ENCODE peak calls at places on chromosome 22, in ten cellular contexts. S is transverse colon, C is endothelial cell of umbilical vein, Z is tibial nerve, M is cardiac muscle cell, L is upper lobe of right lung, R is right cardiac atrium, B is psoas muscle, D is fibroblast of lung, U is mesendoderm. Y is an unnamed sample.

GRCh38 chr22:30314918-30315317 is 11.8 kb downstream of the TBC1D10A start:
- DNase-seq in S (no peak), C (no peak), Z (no peak), M (no peak), L (no peak), R (no peak), B (no peak), D (peak), U (peak), Y (peak)

GRCh38 chr22:22867996-22868715 is 19.5 kb upstream of the IGLL5 start:
- DNase-seq in S (no peak), C (no peak), Z (no peak), M (no peak), L (no peak), R (no peak), B (no peak), D (no peak), U (no peak), Y (no peak)

GRCh38 chr22:22110548-22111266 is 128.1 kb upstream of the TOP3B start:
- DNase-seq in S (peak), C (peak), Z (no peak), M (peak), L (no peak), R (peak), B (no peak), D (peak), U (peak), Y (peak)

GRCh38 chr22:42625416-42625815 is 10.7 kb upstream of the POLDIP3 start:
- DNase-seq in S (no peak), C (no peak), Z (no peak), M (no peak), L (no peak), R (no peak), B (no peak), D (no peak), U (no peak), Y (no peak)

GRCh38 chr22:39920134-39920743 is 19.4 kb downstream of the GRAP2 start:
- DNase-seq in S (no peak), C (no peak), Z (no peak), M (no peak), L (no peak), R (no peak), B (no peak), D (no peak), U (no peak), Y (no peak)

GRCh38 chr22:23915230-23915754 is 21.1 kb downstream of the MIF start:
- DNase-seq in S (no peak), C (no peak), Z (no peak), M (no peak), L (no peak), R (no peak), B (no peak), D (no peak), U (no peak), Y (peak)

GRCh38 chr22:26981111-26981510 is 323.7 kb downstream of the MIAT start:
- DNase-seq in S (no peak), C (no peak), Z (no peak), M (no peak), L (no peak), R (no peak), B (no peak), D (no peak), U (no peak), Y (no peak)

GRCh38 chr22:42780070-42780540 is 59.4 kb upstream of the A4GALT start:
- DNase-seq in S (peak), C (peak), Z (no peak), M (peak), L (no peak), R (no peak), B (no peak), D (peak), U (peak), Y (peak)

GRCh38 chr22:39724390-39724789 is 153.8 kb downstream of the CACNA1I start:
- DNase-seq in S (no peak), C (no peak), Z (no peak), M (no peak), L (no peak), R (no peak), B (no peak), D (no peak), U (peak), Y (no peak)

GRCh38 chr22:49810363-49811013 is 17.2 kb downstream of the BRD1 start:
- DNase-seq in S (no peak), C (peak), Z (no peak), M (peak), L (no peak), R (no peak), B (no peak), D (peak), U (no peak), Y (no peak)

GRCh38 chr22:38718414-38718813 is 12.7 kb downstream of the GTPBP1 start:
- DNase-seq in S (peak), C (peak), Z (no peak), M (peak), L (peak), R (peak), B (peak), D (peak), U (peak), Y (peak)

GRCh38 chr22:45208993-45209838 is 31.5 kb downstream of the KIAA0930 start:
- DNase-seq in S (no peak), C (peak), Z (no peak), M (peak), L (no peak), R (no peak), B (peak), D (peak), U (peak), Y (no peak)

GRCh38 chr22:27603823-27604190 is 197.7 kb downstream of the MN1 start:
- DNase-seq in S (no peak), C (peak), Z (no peak), M (peak), L (no peak), R (peak), B (no peak), D (peak), U (no peak), Y (peak)

GRCh38 chr22:24271406-24271760 is 752 bp downstream of the SPECC1L start:
- DNase-seq in S (no peak), C (no peak), Z (no peak), M (peak), L (no peak), R (peak), B (peak), D (peak), U (no peak), Y (peak)

GRCh38 chr22:39426380-39427043 is 26.9 kb downstream of the TAB1 start:
- DNase-seq in S (no peak), C (no peak), Z (no peak), M (no peak), L (no peak), R (no peak), B (no peak), D (no peak), U (no peak), Y (no peak)

GRCh38 chr22:41732096-41732772 is 32.9 kb downstream of the MEI1 start:
- DNase-seq in S (no peak), C (no peak), Z (no peak), M (no peak), L (no peak), R (no peak), B (no peak), D (no peak), U (no peak), Y (no peak)

GRCh38 chr22:41435560-41435959 is 11.0 kb downstream of the TOB2 start:
- DNase-seq in S (no peak), C (no peak), Z (no peak), M (no peak), L (no peak), R (no peak), B (peak), D (no peak), U (peak), Y (no peak)

GRCh38 chr22:17638182-17638431 is 450 bp upstream of the BCL2L13 start:
- DNase-seq in S (no peak), C (no peak), Z (no peak), M (no peak), L (no peak), R (no peak), B (no peak), D (no peak), U (no peak), Y (no peak)

GRCh38 chr22:40345801-40346177 is 511 bp upstream of the ADSL start:
- DNase-seq in S (peak), C (no peak), Z (no peak), M (peak), L (peak), R (peak), B (peak), D (peak), U (no peak), Y (no peak)

GRCh38 chr22:23175817-23176644 is 4.3 kb upstream of the BCR start:
- DNase-seq in S (no peak), C (no peak), Z (no peak), M (no peak), L (no peak), R (no peak), B (no peak), D (no peak), U (peak), Y (no peak)

GRCh38 chr22:46067159-46068111 is 82.9 kb upstream of the PPARA start:
- DNase-seq in S (peak), C (peak), Z (peak), M (no peak), L (no peak), R (peak), B (peak), D (peak), U (no peak), Y (peak)

GRCh38 chr22:28983788-28984441 is 77.7 kb downstream of the C22orf31 start:
- DNase-seq in S (no peak), C (no peak), Z (no peak), M (peak), L (no peak), R (peak), B (no peak), D (no peak), U (peak), Y (no peak)
- H3K27ac ChIP-seq in S (no peak), C (no peak), Z (no peak), M (peak), L (no peak), R (no peak), B (no peak), D (no peak), U (no peak), Y (no peak)

DNA sequence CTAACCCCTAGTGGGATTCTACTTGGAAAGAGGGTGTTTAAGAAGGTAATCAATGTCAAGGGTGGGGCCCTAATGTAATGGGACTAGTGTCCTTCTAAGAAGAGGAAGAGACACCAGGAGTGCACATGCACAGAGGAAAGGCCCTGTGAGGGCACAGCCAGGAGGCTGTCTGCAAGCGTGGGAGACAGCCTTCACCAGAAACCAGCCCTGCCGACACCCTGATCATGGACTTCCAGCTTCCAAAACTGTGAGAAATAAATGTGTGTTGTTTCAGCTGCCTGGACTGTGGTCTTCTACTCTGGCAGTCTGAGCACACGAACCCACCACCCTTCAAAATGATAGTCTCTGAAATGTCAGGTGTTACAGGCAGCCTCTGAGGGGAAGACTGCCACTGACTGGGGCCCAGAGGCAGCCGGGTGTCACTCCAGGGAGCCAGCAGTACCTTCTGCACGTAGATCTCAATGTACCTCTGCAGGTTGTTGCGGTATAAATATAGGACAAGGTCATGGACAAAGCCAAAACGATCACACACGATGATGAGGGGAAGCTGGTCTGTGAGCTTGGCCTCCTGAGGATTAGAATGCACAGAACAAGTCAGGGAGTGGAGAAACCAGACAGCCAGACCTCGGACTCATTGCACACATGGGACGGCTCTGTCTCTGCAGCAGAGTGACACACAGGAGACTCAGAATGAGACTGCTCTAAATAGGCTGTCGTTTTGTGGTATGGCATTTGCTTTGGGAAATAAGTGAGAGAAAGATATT is 43.9 kb upstream of the SLC25A1 start:
- DNase-seq in S (no peak), C (no peak), Z (no peak), M (no peak), L (no peak), R (no peak), B (no peak), D (no peak), U (no peak), Y (no peak)
- H3K27ac ChIP-seq in S (no peak), C (no peak), Z (no peak), M (no peak), L (no peak), R (no peak), B (no peak), D (no peak), U (no peak), Y (no peak)

GRCh38 chr22:35910013-35910860 is 118.4 kb downstream of the RBFOX2 start:
- DNase-seq in S (no peak), C (peak), Z (no peak), M (peak), L (no peak), R (no peak), B (no peak), D (peak), U (peak), Y (no peak)

GRCh38 chr22:35912668-35913067 is 116.0 kb downstream of the RBFOX2 start:
- DNase-seq in S (no peak), C (no peak), Z (no peak), M (no peak), L (no peak), R (no peak), B (no peak), D (no peak), U (no peak), Y (no peak)

GRCh38 chr22:35913925-35914324 is 114.7 kb downstream of the RBFOX2 start:
- DNase-seq in S (no peak), C (no peak), Z (no peak), M (no peak), L (no peak), R (no peak), B (no peak), D (no peak), U (no peak), Y (no peak)

GRCh38 chr22:35910926-35911325 is 117.7 kb downstream of the RBFOX2 start:
- DNase-seq in S (no peak), C (no peak), Z (no peak), M (no peak), L (no peak), R (no peak), B (no peak), D (no peak), U (peak), Y (no peak)

DNA sequence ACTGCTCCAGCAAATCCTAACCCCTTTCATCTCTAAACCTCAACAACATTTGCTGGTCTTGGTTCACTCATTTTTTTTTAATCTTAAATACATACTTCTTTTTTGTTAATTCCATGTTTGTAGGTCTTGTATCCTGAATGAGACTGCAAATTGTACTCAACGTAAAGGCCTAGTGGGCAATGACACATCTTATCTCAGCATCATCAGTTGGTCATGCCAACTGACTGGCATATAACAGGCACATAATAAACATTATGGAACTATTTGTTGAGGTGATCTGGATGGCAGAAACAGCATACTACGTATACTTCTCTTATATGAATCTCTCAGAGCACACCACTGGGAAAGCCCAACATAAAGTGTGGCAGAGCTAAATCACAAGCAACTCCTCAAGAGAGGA is 116.7 kb downstream of the RBFOX2 start:
- DNase-seq in S (no peak), C (no peak), Z (no peak), M (no peak), L (no peak), R (no peak), B (no peak), D (no peak), U (no peak), Y (no peak)
- H3K27ac ChIP-seq in S (no peak), C (no peak), Z (no peak), M (peak), L (no peak), R (no peak), B (peak), D (no peak), U (no peak), Y (peak)

GRCh38 chr22:19844423-19845368 is 10.0 kb downstream of the GNB1L start:
- DNase-seq in S (no peak), C (peak), Z (no peak), M (peak), L (peak), R (peak), B (peak), D (peak), U (no peak), Y (peak)
- H3K27ac ChIP-seq in S (no peak), C (peak), Z (no peak), M (no peak), L (peak), R (peak), B (peak), D (no peak), U (no peak), Y (peak)

Y was measured in adrenal gland.